ENCODE peak calls at places on chromosomes 1 and 21, in four cellular contexts. L, G, F and N are unnamed samples.

GRCh38 chr1:149934326-149934725 is 2.4 kb downstream of the MTMR11 start:
- DNase-seq in F (no peak), G (no peak), L (no peak), N (no peak)

GRCh38 chr1:112998592-112999235 is 42.7 kb upstream of the SLC16A1 start:
- DNase-seq in L (peak), G (peak), F (no peak), N (peak)

GRCh38 chr1:42463906-42464305 is 820 bp downstream of the CCDC30 start:
- DNase-seq in G (no peak), F (no peak), L (no peak), N (no peak)

GRCh38 chr1:176545034-176545639 is 82.2 kb downstream of the PAPPA2 start:
- DNase-seq in G (no peak), F (no peak), L (no peak), N (no peak)

GRCh38 chr1:202199141-202199889 is 5.7 kb downstream of the LGR6 start:
- DNase-seq in G (no peak), L (no peak), F (no peak), N (no peak)

GRCh38 chr1:56473582-56474270 is 105.6 kb downstream of the PLPP3 start:
- DNase-seq in F (no peak), G (no peak), L (peak), N (peak)

GRCh38 chr1:39933956-39934941 is 20.7 kb upstream of the MFSD2A start:
- DNase-seq in F (peak), L (peak), G (peak), N (peak)

GRCh38 chr1:248755505-248755904 is at the start of gene LYPD8:
- DNase-seq in F (no peak), G (no peak), L (no peak), N (no peak)

GRCh38 chr1:162013289-162013688 is 10.4 kb downstream of the OLFML2B start:
- DNase-seq in F (no peak), L (no peak), G (no peak), N (no peak)

GRCh38 chr1:172746091-172746949 is 87.4 kb downstream of the FASLG start:
- DNase-seq in L (peak), G (peak), F (peak), N (peak)

GRCh38 chr1:24770891-24771290 is 25.6 kb downstream of the CLIC4 start:
- DNase-seq in F (no peak), G (no peak), L (no peak), N (peak)

GRCh38 chr1:210223174-210223904 is 9.3 kb upstream of the SERTAD4 start:
- DNase-seq in G (no peak), L (peak), F (no peak), N (no peak)

GRCh38 chr1:157490337-157491165 is 61.8 kb downstream of the FCRL5 start:
- DNase-seq in G (peak), L (no peak), F (peak), N (peak)

GRCh38 chr21:29104239-29104708 is 26.2 kb upstream of the MAP3K7CL start:
- DNase-seq in L (peak), G (no peak), F (no peak), N (no peak)

GRCh38 chr1:156241926-156242325 is at the start of gene BGLAP:
- DNase-seq in G (no peak), L (no peak), F (no peak), N (no peak)

GRCh38 chr1:60936943-60937342 is 145.4 kb upstream of the NFIA start:
- DNase-seq in G (no peak), L (no peak), F (no peak), N (no peak)
- H3K4me3 ChIP-seq in G (no peak), L (no peak), F (no peak), N (no peak)

DNA sequence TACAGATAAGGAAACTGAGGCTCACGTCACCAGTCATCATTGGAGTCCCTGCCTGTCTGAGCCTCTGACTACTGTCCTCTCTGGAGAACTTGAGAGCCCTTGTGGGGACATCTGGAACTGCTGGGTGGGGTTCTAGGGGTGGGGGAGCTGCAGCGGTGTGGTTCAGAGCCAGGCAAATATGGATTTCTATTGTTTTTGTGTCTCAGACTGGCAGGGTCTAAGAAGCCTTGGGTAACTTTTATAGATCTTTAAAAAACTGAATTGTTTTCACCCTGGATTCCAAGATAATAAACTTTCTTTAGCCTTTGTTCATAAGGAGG is 46.9 kb downstream of the IER5 start:
- DNase-seq in L (no peak), G (no peak), F (no peak), N (peak)
- TF ChIP-seq CTCF in L (peak), G (peak), F (no peak), N (peak)

GRCh38 chr1:37673920-37674319 is 18.4 kb upstream of the CDCA8 start:
- DNase-seq in F (no peak), G (no peak), L (no peak), N (no peak)
- H3K4me3 ChIP-seq in F (no peak), G (no peak), L (no peak), N (no peak)

DNA sequence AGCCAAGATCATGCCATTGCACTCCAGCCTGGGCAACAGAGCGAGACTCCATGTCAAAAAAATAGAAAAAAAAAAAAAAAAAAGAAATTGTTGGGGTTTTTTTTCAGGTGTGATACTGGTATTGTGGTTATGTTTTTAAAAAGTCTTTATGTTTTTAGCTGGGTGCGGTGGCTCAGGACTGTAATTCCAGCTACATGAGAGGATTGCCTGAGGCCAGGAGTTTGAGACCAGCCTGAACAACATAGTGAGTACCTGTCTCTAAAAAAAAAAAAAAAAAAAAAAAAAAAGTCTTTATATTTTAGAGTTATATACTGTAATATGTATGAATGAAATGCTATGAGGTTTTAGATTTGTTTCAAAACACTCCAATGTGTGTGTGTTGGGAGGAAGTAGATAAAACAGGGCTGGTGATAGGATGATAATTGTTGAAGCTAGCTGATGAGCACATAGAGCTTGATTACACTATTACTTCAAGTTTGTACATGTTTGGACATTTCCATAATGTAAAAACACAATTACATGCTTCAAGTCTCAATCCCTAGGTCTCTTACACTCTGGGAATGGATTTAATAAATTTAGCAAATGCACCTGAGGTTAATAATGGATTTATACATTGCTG is 30.2 kb upstream of the ATP5PO start:
- DNase-seq in G (peak), F (no peak), L (no peak), N (no peak)
- TF ChIP-seq CTCF in G (no peak), F (no peak), L (no peak), N (no peak)